ENCODE peak calls at places on chromosomes 12 and 14, in five cellular contexts. G is keratinocyte, N is epithelial cell of esophagus, H is mucosa of descending colon, I is H1. P is an unnamed sample.

GRCh38 chr12:50059440-50060119 is 2.2 kb downstream of the ASIC1 start:
- DNase-seq in G (no peak), N (no peak), H (no peak), I (no peak), P (no peak)

GRCh38 chr12:20946732-20947131 is 136.2 kb downstream of the SLCO1B3 start:
- DNase-seq in G (no peak), N (peak), H (no peak), I (peak), P (peak)

GRCh38 chr14:80310950-80311349 is 99.6 kb upstream of the DIO2 start:
- DNase-seq in G (no peak), N (no peak), H (no peak), I (no peak), P (no peak)

GRCh38 chr12:87931764-87932163 is 97.4 kb downstream of the C12orf50 start:
- DNase-seq in G (no peak), N (peak), H (no peak), I (no peak), P (no peak)

GRCh38 chr14:36702484-36702883 is 40.8 kb downstream of the PAX9 start:
- DNase-seq in G (no peak), N (no peak), H (no peak), I (no peak), P (no peak)

GRCh38 chr12:58575281-58575680 is 345.0 kb downstream of the LRIG3 start:
- DNase-seq in G (no peak), N (peak), H (no peak), I (no peak), P (no peak)

GRCh38 chr12:124098887-124099286 is 125.9 kb downstream of the ZNF664 start:
- DNase-seq in G (no peak), N (no peak), H (no peak), I (no peak), P (no peak)

GRCh38 chr14:58639842-58640484 is 2.2 kb downstream of the DACT1 start:
- DNase-seq in G (no peak), N (peak), H (no peak), I (no peak), P (peak)

GRCh38 chr12:132359971-132360370 is 30.6 kb upstream of the GALNT9 start:
- DNase-seq in G (no peak), N (no peak), H (no peak), I (no peak), P (no peak)

DNA sequence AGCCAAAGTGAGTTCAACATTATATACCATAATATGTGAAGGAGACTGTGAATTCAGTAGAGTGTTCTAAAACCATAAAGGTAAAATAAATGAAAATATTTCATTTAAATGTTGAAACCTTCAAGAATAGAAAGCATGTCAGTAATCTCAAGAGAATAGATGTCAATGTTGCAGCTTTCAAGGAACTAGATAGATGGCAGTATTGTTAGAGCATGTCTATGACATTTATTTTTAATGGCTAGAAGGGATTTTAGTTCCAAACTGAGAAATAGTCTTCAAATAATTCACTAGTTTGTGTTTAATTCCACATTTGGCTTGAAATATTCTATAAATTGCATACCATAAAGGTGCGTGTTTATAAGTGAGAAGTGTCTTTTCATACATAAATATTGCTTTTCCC is 326.5 kb downstream of the FLRT2 start:
- DNase-seq in G (no peak), N (peak), H (no peak), I (no peak), P (no peak)
- TF ChIP-seq CTCF in G (peak), N (peak), H (no peak), I (peak), P (no peak)

DNA sequence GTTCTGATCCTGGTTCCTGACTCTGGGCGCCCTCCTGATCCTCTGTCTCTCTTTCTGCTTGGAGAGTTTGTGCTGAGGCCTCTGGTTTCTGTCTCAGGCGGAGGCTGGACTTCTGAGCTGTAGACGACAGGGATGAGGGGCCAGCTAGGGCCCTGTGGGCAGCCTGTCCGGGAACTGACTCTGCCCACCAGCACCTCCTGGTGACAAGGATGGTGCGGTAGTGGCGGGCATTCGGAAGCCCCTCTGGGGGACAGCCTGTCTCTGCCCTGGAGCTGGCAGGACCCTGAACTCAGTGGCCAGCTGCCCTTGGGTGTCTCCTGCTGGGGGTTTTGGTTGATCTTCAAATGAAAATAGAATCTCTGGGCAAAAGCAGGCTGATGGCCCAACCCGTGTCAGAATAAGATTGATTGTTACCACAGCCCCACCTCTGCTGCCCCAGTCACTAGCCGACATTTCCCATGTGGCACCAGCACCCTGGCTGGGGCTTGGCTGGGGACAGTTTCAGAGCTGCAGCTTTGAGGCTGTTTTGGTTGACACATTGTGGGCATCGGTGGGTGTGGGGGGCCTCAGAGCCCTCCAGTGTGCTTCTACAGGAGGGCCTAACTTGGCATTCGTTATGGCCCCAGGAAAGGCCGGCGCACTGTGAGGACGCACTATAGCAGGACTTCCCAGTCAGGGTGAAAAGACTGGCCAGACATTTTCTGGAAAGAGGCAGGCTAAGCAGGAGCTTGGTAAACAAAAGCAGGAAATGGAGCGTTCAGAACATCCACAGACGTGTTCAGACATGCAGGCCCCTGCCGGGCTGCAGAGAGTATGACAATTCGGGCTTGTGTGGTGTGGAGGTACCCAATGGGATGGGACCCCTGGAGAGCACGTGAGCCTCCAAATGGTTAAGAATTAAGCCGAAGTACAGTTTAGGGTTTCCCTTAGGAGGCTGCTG is 16.1 kb downstream of the KRT80 start:
- DNase-seq in G (no peak), N (peak), H (no peak), I (no peak), P (peak)
- TF ChIP-seq CTCF in G (peak), N (peak), H (no peak), I (peak), P (peak)

DNA sequence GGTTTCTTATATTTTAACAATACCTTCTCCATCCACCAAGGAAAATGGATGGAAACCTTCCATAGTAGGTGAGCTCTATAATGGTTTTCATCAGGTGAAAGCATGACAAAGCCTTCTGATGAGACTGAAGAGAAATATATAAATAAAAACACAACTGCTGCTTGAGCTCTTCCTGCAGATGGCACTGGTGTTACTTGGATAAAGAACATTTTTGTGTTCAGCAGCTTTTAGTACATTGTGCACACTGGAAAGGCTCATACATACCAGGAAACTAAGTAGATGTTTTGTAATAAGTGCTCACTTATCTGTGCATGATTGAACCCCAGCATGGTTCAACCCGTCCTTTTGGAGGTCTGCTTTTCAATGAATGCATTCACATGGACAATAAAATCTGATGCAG is 357.3 kb upstream of the MIS18BP1 start:
- DNase-seq in G (no peak), N (peak), H (no peak), I (no peak), P (no peak)
- TF ChIP-seq CTCF in G (peak), N (peak), H (no peak), I (no peak), P (no peak)

GRCh38 chr12:8681129-8681902 is 16.5 kb upstream of the RIMKLB start:
- DNase-seq in G (peak), N (peak), H (no peak), I (no peak), P (no peak)

GRCh38 chr12:8677362-8677761 is 14.7 kb upstream of the MFAP5 start:
- DNase-seq in G (no peak), N (no peak), H (no peak), I (no peak), P (no peak)

GRCh38 chr12:8676651-8677050 is 14.0 kb upstream of the MFAP5 start:
- DNase-seq in G (no peak), N (peak), H (no peak), I (no peak), P (no peak)

GRCh38 chr12:8678661-8679111 is 16.1 kb upstream of the MFAP5 start:
- DNase-seq in G (peak), N (peak), H (no peak), I (no peak), P (no peak)

GRCh38 chr12:8680533-8680932 is 17.3 kb upstream of the RIMKLB start:
- DNase-seq in G (no peak), N (no peak), H (no peak), I (no peak), P (no peak)
- TF ChIP-seq CTCF in G (no peak), N (no peak), H (no peak), I (peak), P (no peak)

DNA sequence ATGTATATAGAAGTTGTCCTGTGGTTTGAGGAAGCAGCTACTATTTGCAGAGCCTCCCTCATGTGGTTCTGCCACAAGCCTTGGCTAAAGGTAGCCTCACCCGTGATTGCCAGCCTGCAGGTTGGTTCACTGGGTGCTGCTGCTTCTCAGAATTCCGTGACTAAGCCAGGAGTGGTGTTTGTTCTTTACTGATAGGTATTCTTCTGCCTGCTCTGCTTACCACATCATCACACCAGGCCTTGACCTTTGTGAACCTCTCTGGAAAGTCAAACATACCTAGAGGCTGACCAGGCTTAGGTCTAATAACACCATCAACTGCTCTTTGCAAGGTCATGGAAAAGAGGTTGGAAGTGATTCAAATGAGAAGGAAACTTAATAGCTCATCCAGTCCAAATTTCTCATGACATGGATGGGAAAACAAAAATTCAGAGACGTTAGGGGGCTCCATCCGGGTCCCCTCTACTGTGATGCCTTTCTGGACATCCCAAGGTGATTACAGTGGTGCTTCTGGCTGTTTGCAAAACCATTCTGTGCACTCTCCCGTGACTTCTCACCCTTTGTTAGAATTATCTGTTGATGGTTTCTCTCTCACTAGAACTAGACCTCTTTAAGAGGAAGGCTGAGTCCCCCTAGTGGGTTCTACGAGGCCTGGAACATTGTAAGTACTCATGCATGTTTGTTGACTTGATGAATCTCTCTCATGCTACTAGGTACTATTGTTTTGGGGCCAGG is 8.5 kb upstream of the SOCS2 start:
- DNase-seq in G (no peak), N (peak), H (no peak), I (no peak), P (peak)
- TF ChIP-seq CTCF in G (no peak), N (peak), H (no peak), I (peak), P (no peak)

GRCh38 chr14:106792543-106792942 is 1266.2 kb downstream of the TMEM121 start:
- DNase-seq in G (no peak), N (no peak), H (no peak), I (no peak), P (no peak)

GRCh38 chr14:106788534-106788933 is 1262.2 kb downstream of the TMEM121 start:
- DNase-seq in G (no peak), N (no peak), H (no peak), I (no peak), P (no peak)

GRCh38 chr14:106786697-106787096 is 1260.3 kb downstream of the TMEM121 start:
- DNase-seq in G (no peak), N (no peak), H (no peak), I (no peak), P (no peak)

GRCh38 chr14:106790189-106791036 is 1264.0 kb downstream of the TMEM121 start:
- DNase-seq in G (no peak), N (no peak), H (peak), I (peak), P (no peak)

GRCh38 chr14:106789318-106789717 is 1262.9 kb downstream of the TMEM121 start:
- DNase-seq in G (no peak), N (no peak), H (no peak), I (no peak), P (no peak)
- TF ChIP-seq CTCF in G (no peak), N (no peak), H (no peak), I (no peak), P (no peak)

GRCh38 chr14:101689039-101689501 is 72.4 kb upstream of the PPP2R5C start:
- DNase-seq in G (no peak), N (no peak), H (no peak), I (no peak), P (no peak)
- TF ChIP-seq CTCF in G (no peak), N (no peak), H (no peak), I (no peak), P (no peak)

DNA sequence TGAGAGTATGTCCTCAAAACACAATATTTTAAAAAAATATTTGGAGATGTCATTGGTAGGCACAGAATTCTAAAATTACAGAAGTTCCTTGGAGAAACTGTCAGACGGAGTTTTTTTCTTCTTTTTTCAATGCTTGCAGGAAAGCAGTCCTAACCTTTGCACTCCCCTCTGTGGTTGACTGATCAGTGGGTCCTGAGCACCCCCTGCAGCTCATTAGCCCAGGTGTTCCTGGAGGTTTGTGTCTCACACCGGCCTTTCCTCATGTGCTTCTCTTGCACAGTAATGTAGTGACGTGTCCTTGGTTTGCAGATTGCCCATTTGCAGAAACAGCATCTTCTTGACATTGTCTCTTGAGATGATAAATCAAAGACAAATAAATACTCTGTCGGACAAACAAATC is 513.0 kb downstream of the TMEM121 start:
- DNase-seq in G (no peak), N (no peak), H (peak), I (no peak), P (no peak)
- TF ChIP-seq CTCF in G (peak), N (no peak), H (no peak), I (no peak), P (no peak)

DNA sequence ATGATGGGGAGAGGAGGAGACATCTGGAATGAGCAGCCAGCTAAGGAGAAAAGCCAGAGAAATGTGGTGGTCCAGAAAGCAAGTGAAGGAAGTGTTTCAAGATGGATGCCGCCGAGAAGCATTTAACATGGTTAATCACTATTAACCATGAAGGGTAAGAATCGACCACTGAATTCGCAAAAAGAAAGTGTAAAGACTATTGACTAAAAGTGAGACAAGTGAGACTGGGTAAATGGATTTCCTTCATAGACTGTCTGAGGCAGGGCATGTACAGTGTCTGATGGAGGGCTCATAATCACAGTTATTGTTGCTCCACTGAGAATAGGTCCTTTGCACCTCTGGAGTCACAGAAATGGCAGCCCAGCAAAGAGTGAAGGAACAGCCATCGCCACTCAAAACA is 25.3 kb upstream of the CLMN start:
- DNase-seq in G (no peak), N (no peak), H (no peak), I (no peak), P (no peak)
- TF ChIP-seq CTCF in G (no peak), N (no peak), H (no peak), I (no peak), P (no peak)

GRCh38 chr12:43776498-43776897 is 17.7 kb downstream of the IRAK4 start:
- DNase-seq in G (no peak), N (peak), H (no peak), I (no peak), P (no peak)
- TF ChIP-seq CTCF in G (peak), N (peak), H (no peak), I (peak), P (peak)